ENCODE peak calls at places on chromosomes 1 and 21, in nine cellular contexts. X is adrenal gland, R is IMR-90, P is lung, O is left ventricle myocardium inferior, D is esophagus squamous epithelium, S is BJ, I is GM23338, V is WTC11. H is an unnamed sample.

GRCh38 chr21:45473496-45474322 is 68.5 kb downstream of the SLC19A1 start:
- DNase-seq in S (no peak), R (peak), O (no peak), P (no peak), I (no peak), X (no peak), V (no peak), D (no peak), H (no peak)

GRCh38 chr1:200409203-200409760 is 554 bp downstream of the ZNF281 start:
- DNase-seq in D (no peak), P (no peak), I (peak), X (peak), S (no peak), V (peak), O (peak), R (peak), H (no peak)

GRCh38 chr21:28229811-28230210 is 762.9 kb downstream of the LTN1 start:
- DNase-seq in R (peak), O (no peak), P (no peak), D (no peak), V (no peak), X (no peak), S (no peak), I (no peak), H (no peak)

GRCh38 chr1:4084896-4085295 is 184.8 kb upstream of the C1orf174 start:
- DNase-seq in P (no peak), I (no peak), D (no peak), X (no peak), S (no peak), O (no peak), V (no peak), R (no peak), H (no peak)

GRCh38 chr1:41917835-41918449 is 780 bp downstream of the HIVEP3 start:
- DNase-seq in O (peak), D (no peak), P (no peak), R (peak), V (peak), X (no peak), I (peak), S (no peak), H (no peak)

GRCh38 chr1:115251856-115252255 is 86.2 kb downstream of the NGF start:
- DNase-seq in O (no peak), S (peak), I (no peak), V (no peak), D (no peak), X (no peak), P (no peak), R (peak), H (peak)

GRCh38 chr1:183633676-183634343 is 1.8 kb downstream of the ARPC5 start:
- DNase-seq in V (no peak), P (no peak), S (peak), X (no peak), I (peak), R (peak), O (no peak), D (no peak), H (peak)

GRCh38 chr1:225835752-225836151 is 25.8 kb downstream of the EPHX1 start:
- DNase-seq in P (no peak), O (peak), R (peak), X (peak), I (no peak), S (no peak), D (no peak), V (no peak), H (no peak)

DNA sequence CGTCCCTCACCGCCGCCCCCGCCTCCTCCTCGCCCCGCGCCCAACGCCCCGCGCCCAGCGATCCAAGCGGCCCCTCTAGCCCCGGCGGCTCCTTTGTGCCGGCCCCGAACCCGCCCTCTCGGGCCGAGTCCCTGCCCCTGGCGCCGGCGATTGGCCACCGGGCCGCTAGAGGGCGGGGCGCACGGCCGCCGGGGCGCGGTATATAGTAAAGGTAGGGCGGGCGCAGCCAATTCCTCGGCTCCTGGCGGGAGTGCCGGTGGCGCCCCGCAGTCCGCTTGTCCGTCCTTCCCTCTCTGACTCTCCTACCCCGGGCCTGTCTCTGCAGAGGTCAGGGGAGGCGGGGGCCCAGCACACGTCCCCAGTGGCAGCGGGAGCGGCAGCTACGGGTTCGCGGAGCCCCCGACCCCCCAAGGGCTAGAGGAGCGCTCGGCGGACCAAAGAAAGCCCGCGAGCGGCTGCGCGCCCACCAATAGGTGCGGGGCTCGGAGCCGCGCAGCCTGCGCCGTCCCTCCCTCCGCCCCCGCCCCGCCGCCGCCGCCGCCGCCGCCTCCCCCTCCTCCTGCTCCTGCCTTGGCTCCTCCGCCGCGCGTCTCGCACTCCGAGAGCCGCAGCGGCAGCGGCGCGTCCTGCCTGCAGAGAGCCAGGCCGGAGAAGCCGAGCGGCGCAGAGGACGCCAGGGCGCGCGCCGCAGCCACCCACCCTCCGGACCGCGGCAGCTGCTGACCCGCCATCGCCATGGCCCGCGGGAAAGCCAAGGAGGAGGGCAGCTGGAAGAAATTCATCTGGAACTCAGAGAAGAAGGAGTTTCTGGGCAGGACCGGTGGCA is at the start of gene ATP1B1:
- DNase-seq in P (peak), I (peak), O (peak), D (peak), S (no peak), X (peak), R (peak), V (peak), H (peak)
- TF ChIP-seq CTCF in P (peak), I (no peak), O (peak), D (peak), S (peak), X (peak), R (peak), V (peak), H (peak)

GRCh38 chr21:33406493-33406892 is 3.3 kb downstream of the IFNGR2 start:
- DNase-seq in R (no peak), P (no peak), I (no peak), S (no peak), O (no peak), D (no peak), V (no peak), X (no peak), H (no peak)

GRCh38 chr21:33401617-33401967 is 1.6 kb upstream of the IFNGR2 start:
- DNase-seq in O (no peak), X (no peak), R (no peak), I (no peak), V (no peak), P (no peak), D (no peak), S (peak), H (peak)

GRCh38 chr21:33402011-33402979 is 918 bp upstream of the IFNGR2 start:
- DNase-seq in X (peak), V (peak), P (peak), R (peak), O (peak), I (peak), D (no peak), S (peak), H (no peak)

GRCh38 chr21:33403128-33403785 is at the start of gene IFNGR2:
- DNase-seq in X (no peak), D (no peak), S (no peak), P (no peak), R (no peak), I (peak), O (peak), V (peak), H (no peak)

GRCh38 chr21:33403786-33404571 is 766 bp downstream of the IFNGR2 start:
- DNase-seq in I (peak), S (no peak), P (peak), O (peak), V (peak), R (peak), D (no peak), X (peak), H (no peak)
- TF ChIP-seq CTCF in I (no peak), S (peak), P (no peak), O (peak), V (no peak), R (no peak), D (no peak), X (peak), H (no peak)

DNA sequence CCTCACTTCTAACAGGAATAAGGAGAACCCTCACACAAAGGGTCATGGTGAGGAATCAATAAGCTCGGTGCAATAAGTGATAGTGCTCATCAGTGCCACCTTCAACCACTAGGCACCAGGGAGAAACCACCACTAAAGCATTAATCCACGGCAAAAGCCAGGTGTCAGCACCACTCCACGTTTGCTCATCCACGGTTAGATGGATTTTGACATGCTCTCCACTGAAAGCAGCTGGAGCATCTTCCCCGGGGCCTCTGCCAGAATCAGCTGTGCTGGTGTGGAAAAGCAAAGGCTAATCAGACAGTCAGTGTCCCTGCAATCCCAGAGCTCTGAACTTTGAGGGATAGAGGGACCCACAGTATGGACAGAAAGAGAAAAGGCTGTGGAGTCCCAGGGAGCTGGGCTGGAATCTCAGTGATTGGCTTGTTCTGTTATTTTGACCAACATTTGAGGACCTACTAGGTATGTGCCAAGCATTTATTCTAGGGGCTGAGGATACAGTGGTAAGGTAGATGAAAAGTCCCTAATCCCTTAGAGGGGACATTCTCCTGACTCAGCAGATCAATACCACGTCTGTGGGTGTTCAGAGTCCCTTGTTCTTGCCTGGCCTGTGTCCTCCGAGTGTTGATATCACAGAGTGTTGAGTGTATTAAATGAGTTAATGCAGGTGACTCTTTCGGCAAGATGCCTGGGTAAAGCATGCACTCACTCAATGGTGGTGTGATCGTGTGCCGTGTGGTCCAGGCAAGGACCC is 41.3 kb downstream of the FHAD1 start:
- DNase-seq in D (no peak), V (no peak), I (no peak), R (no peak), S (no peak), P (no peak), O (no peak), X (no peak), H (no peak)
- TF ChIP-seq CTCF in D (no peak), V (no peak), I (peak), R (peak), S (no peak), P (no peak), O (no peak), X (no peak), H (no peak)

GRCh38 chr1:202589190-202589680 is 121.0 kb downstream of the SYT2 start:
- DNase-seq in X (peak), P (peak), S (peak), V (no peak), D (no peak), R (peak), O (peak), I (peak), H (peak)
- TF ChIP-seq CTCF in X (peak), P (no peak), S (peak), V (no peak), D (no peak), R (peak), O (no peak), I (no peak), H (no peak)

GRCh38 chr1:1213919-1214599 is at the start of gene TNFRSF4:
- DNase-seq in O (peak), P (no peak), I (no peak), R (no peak), X (no peak), V (no peak), S (no peak), D (no peak), H (no peak)
- TF ChIP-seq CTCF in O (no peak), P (no peak), I (no peak), R (no peak), X (no peak), V (no peak), S (no peak), D (no peak), H (no peak)

GRCh38 chr1:109078317-109078716 is 2.5 kb upstream of the TAF13 start:
- DNase-seq in P (no peak), S (no peak), O (no peak), D (no peak), V (no peak), I (no peak), X (no peak), R (no peak), H (no peak)

GRCh38 chr1:109079240-109079622 is 3.4 kb upstream of the TAF13 start:
- DNase-seq in P (no peak), O (no peak), D (no peak), X (no peak), I (no peak), V (no peak), R (no peak), S (no peak), H (no peak)

GRCh38 chr1:109080441-109081082 is 4.8 kb upstream of the TAF13 start:
- DNase-seq in X (no peak), R (no peak), V (no peak), S (no peak), O (no peak), D (no peak), P (no peak), I (no peak), H (no peak)

DNA sequence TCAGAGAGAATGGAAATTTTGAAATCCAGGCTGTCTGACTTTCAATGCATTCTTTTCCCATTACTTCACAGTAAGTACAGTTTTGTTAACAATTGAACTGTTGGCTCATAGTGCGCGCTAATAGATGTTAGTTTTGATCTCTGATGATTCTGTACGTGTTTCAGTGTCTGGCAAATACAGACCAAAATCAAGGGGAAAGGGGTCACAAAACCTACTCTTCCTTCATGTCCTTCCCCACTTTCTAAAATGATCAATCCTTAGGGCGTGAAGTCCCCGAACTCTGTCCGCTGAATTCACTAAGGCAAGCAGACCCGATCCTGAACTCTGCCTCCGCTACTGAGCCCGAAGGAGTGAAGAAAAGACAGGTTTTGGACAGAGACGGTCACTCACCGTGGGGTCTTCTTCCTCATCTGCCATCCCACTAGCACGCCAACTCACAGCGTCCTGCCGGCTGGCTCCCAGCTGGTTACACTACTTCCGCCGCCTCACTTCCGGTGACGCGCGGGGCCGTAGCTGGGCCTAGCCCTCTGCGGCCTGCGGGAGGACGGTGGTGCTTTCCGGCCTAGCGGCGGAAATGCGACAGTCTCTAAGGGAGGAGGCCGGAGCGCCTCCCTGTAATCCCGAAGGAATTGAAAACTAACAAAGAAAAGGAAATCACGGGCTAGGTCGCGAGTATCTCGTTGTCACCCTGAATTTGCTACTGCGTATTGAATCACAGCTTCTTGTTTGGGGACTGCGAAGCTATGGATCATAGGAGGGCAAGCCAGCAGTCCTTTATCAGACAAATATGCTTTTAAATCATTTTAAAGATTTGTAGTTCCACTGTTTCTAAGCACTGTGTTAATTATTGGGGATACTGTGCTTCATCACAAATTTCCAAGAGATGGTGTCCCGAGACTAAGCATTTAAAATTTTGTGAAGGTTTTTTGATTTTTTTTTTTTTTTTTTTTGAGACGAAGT is at the start of gene TAF13:
- DNase-seq in P (peak), R (peak), S (peak), D (peak), O (peak), I (peak), V (peak), X (peak), H (peak)
- TF ChIP-seq CTCF in P (no peak), R (peak), S (peak), D (peak), O (peak), I (peak), V (no peak), X (peak), H (peak)

DNA sequence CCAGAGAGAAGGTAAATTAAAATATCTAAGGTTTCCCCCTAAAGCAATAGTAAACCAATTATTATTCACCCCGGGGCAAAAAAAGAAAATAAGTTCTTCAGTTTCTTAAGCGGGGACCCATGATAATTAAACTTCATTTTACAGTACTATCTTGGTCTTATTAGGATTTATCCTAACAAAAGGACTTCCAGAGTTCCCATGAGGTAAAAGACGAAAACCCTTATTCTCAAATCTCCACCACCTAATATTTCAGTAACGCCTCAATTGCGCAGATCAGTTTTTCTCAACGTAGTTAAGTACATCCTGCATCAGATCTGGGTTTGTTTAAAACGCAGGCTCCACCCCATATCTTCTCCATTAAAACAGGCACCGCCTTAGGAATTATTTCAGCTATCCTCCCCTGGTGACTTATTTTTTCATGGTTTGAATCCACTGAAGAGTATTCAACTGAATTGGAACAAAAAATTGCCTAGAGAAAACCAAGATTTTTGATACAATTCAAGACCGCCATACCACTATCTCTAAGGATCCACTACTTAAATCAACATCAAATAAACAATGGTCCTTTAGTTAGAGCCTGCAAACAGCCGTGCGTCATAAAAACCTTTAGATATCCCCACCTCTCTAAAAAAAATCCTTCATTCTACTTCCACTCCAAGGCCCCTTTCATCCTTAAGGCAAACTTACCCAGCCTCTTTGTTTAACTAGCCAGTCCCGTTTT is 1.7 kb downstream of the MCL1 start:
- DNase-seq in X (no peak), O (no peak), P (no peak), V (no peak), D (no peak), I (peak), S (no peak), R (peak), H (no peak)
- TF ChIP-seq CTCF in X (no peak), O (no peak), P (no peak), V (no peak), D (no peak), I (no peak), S (no peak), R (no peak), H (no peak)